ENCODE peak calls at places on chromosomes 4 and X, in seven cellular contexts. Z, D, N, B, F, K and J are unnamed samples.

GRCh38 chr4:88823058-88823919 is 125.7 kb upstream of the NAP1L5 start:
- DNase-seq in D (peak), K (no peak), N (peak), F (peak), B (peak), Z (peak), J (peak)

GRCh38 chrX:36431819-36432218 is 512.3 kb downstream of the CFAP47 start:
- DNase-seq in B (no peak), K (no peak), N (peak), Z (no peak), D (no peak), F (no peak), J (no peak)

GRCh38 chrX:63404332-63404731 is 53.2 kb upstream of the SPIN4 start:
- DNase-seq in D (no peak), B (no peak), N (no peak), F (no peak), K (no peak), Z (no peak), J (no peak)

GRCh38 chrX:35841872-35842271 is 43.7 kb downstream of the MAGEB16 start:
- DNase-seq in B (no peak), K (no peak), D (no peak), N (no peak), F (no peak), Z (no peak), J (no peak)

GRCh38 chr4:67465032-67465762 is 80.1 kb downstream of the CENPC start:
- DNase-seq in K (no peak), F (no peak), D (no peak), B (no peak), Z (no peak), N (peak), J (no peak)

GRCh38 chr4:26081795-26082498 is 167.9 kb downstream of the SMIM20 start:
- DNase-seq in F (peak), Z (no peak), B (no peak), K (peak), D (no peak), N (peak), J (peak)

GRCh38 chr4:2297606-2298517 is 36.0 kb upstream of the MXD4 start:
- DNase-seq in D (no peak), Z (no peak), F (no peak), B (no peak), K (peak), N (no peak), J (no peak)

GRCh38 chrX:119230850-119231249 is 5.2 kb upstream of the PGRMC1 start:
- DNase-seq in N (no peak), D (no peak), K (no peak), F (no peak), B (no peak), Z (no peak), J (no peak)

GRCh38 chr4:81085979-81086378 is 55.5 kb downstream of the BMP3 start:
- DNase-seq in K (no peak), D (no peak), F (no peak), B (no peak), N (no peak), Z (no peak), J (no peak)

GRCh38 chr4:153530284-153530995 is 64.3 kb downstream of the TMEM131L start:
- DNase-seq in N (no peak), Z (no peak), B (no peak), K (no peak), D (no peak), F (peak), J (no peak)

GRCh38 chrX:123731987-123732678 is 719 bp downstream of the THOC2 start:
- DNase-seq in D (no peak), B (no peak), K (no peak), N (peak), Z (peak), F (no peak), J (peak)

GRCh38 chr4:107862658-107863057 is 37.9 kb downstream of the SGMS2 start:
- DNase-seq in F (peak), B (no peak), K (no peak), N (peak), D (no peak), Z (no peak), J (no peak)

GRCh38 chr4:28621541-28621940 is 1760.9 kb downstream of the STIM2 start:
- DNase-seq in D (no peak), Z (no peak), F (no peak), N (peak), K (no peak), B (no peak), J (no peak)

GRCh38 chr4:123102897-123103489 is 180.6 kb upstream of the NUDT6 start:
- DNase-seq in B (no peak), Z (no peak), F (peak), N (peak), D (no peak), K (peak), J (peak)

GRCh38 chr4:146329042-146329716 is 114.8 kb downstream of the REELD1 start:
- DNase-seq in N (peak), D (no peak), F (peak), K (no peak), Z (no peak), B (no peak), J (no peak)

GRCh38 chrX:7965436-7965835 is 38.2 kb upstream of the PNPLA4 start:
- DNase-seq in N (no peak), B (no peak), K (no peak), F (no peak), D (no peak), Z (no peak), J (no peak)

GRCh38 chrX:144586756-144587155 is 660.5 kb upstream of the SPANXN1 start:
- DNase-seq in F (no peak), D (no peak), B (no peak), K (no peak), Z (no peak), N (no peak), J (no peak)

GRCh38 chr4:139030614-139031235 is 15.1 kb downstream of the NOCT start:
- DNase-seq in F (peak), B (no peak), K (peak), Z (peak), N (peak), D (peak), J (peak)

GRCh38 chrX:54358424-54359211 is 772 bp upstream of the WNK3 start:
- DNase-seq in F (peak), K (no peak), Z (peak), D (no peak), N (peak), B (no peak), J (no peak)

GRCh38 chr4:140237616-140238352 is 83.8 kb upstream of the MAML3 start:
- DNase-seq in F (peak), B (peak), K (peak), N (peak), Z (peak), D (no peak), J (no peak)

GRCh38 chr4:110163327-110164070 is 34.9 kb downstream of the ELOVL6 start:
- DNase-seq in F (no peak), K (no peak), D (no peak), B (no peak), N (peak), Z (no peak), J (no peak)

GRCh38 chr4:10656988-10657387 is 27.6 kb downstream of the CLNK start:
- DNase-seq in B (no peak), K (no peak), Z (no peak), D (no peak), F (peak), N (peak), J (no peak)

GRCh38 chr4:154590329-154591006 is at the start of gene FGA:
- DNase-seq in N (no peak), B (no peak), K (no peak), D (no peak), Z (no peak), F (no peak), J (no peak)

GRCh38 chrX:103405009-103405333 is 28.6 kb downstream of the BEX3 start:
- DNase-seq in B (no peak), Z (no peak), F (no peak), D (no peak), N (no peak), K (no peak), J (no peak)

GRCh38 chr4:146634825-146635224 is 3.9 kb upstream of the POU4F2 start:
- DNase-seq in B (no peak), D (no peak), K (no peak), N (no peak), F (no peak), Z (no peak), J (no peak)

GRCh38 chr4:128354205-128354821 is 66.7 kb upstream of the PGRMC2 start:
- DNase-seq in B (no peak), Z (no peak), D (no peak), K (no peak), N (peak), F (peak), J (no peak)

GRCh38 chr4:168856312-168856711 is 153.7 kb downstream of the CBR4 start:
- DNase-seq in B (no peak), D (no peak), N (peak), Z (no peak), K (no peak), F (no peak), J (no peak)

GRCh38 chrX:131084145-131084544 is 26.0 kb downstream of the ARHGAP36 start:
- DNase-seq in D (no peak), F (no peak), B (no peak), Z (no peak), K (no peak), N (no peak), J (peak)

GRCh38 chr4:80713409-80713808 is 317.1 kb upstream of the BMP3 start:
- DNase-seq in K (no peak), B (no peak), D (no peak), Z (no peak), F (no peak), N (no peak), J (no peak)

GRCh38 chr4:5964030-5964429 is 54.2 kb downstream of the C4orf50 start:
- DNase-seq in D (no peak), K (no peak), N (no peak), Z (no peak), F (no peak), B (no peak), J (no peak)

GRCh38 chrX:112083624-112084326 is 1.2 kb upstream of the TRPC5 start:
- DNase-seq in B (no peak), N (no peak), F (no peak), Z (no peak), K (no peak), D (no peak), J (no peak)

GRCh38 chrX:12777670-12778069 is 13.5 kb upstream of the PRPS2 start:
- DNase-seq in N (no peak), D (no peak), B (no peak), Z (no peak), K (no peak), F (no peak), J (no peak)

GRCh38 chr4:188993871-188994270 is 854.6 kb downstream of the TRIML1 start:
- DNase-seq in K (no peak), N (no peak), F (no peak), D (no peak), B (no peak), Z (no peak), J (no peak)

GRCh38 chr4:10057023-10057395 is 35.7 kb upstream of the SLC2A9 start:
- DNase-seq in D (no peak), Z (no peak), N (no peak), K (no peak), F (no peak), B (no peak), J (no peak)

GRCh38 chr4:183808102-183808466 is 97.0 kb upstream of the STOX2 start:
- DNase-seq in K (no peak), D (no peak), N (no peak), B (no peak), Z (peak), F (no peak), J (no peak)

GRCh38 chrX:130082244-130083106 is 27.8 kb downstream of the ELF4 start:
- DNase-seq in D (no peak), B (no peak), Z (no peak), K (peak), N (no peak), F (no peak), J (peak)

GRCh38 chr4:126223784-126224407 is 909.1 kb downstream of the FAT4 start:
- DNase-seq in N (peak), B (no peak), K (no peak), D (no peak), F (peak), Z (no peak), J (no peak)

GRCh38 chr4:19386786-19387185 is 864.9 kb upstream of the SLIT2 start:
- DNase-seq in F (no peak), Z (no peak), D (no peak), B (no peak), K (no peak), N (no peak), J (no peak)

GRCh38 chr4:147933316-147933715 is 201.4 kb downstream of the ARHGAP10 start:
- DNase-seq in K (peak), F (peak), N (peak), D (no peak), Z (peak), B (no peak), J (no peak)

GRCh38 chr4:147928400-147928799 is 196.5 kb downstream of the ARHGAP10 start:
- DNase-seq in D (no peak), B (no peak), F (peak), N (peak), K (no peak), Z (no peak), J (no peak)

GRCh38 chr4:147938481-147938880 is 206.6 kb downstream of the ARHGAP10 start:
- DNase-seq in Z (no peak), N (no peak), K (no peak), D (no peak), F (no peak), B (no peak), J (no peak)

GRCh38 chr4:147933779-147934178 is 201.9 kb downstream of the ARHGAP10 start:
- DNase-seq in K (no peak), F (no peak), B (no peak), D (no peak), N (no peak), Z (no peak), J (no peak)
- TF ChIP-seq CTCF in K (no peak), F (no peak), B (no peak), D (no peak), N (no peak), Z (no peak), J (no peak)

GRCh38 chrX:153928846-153929245 is 2.8 kb upstream of the ARHGAP4 start:
- DNase-seq in Z (no peak), K (no peak), B (no peak), F (no peak), N (no peak), D (no peak), J (no peak)

GRCh38 chrX:153927686-153927935 is 1.5 kb upstream of the ARHGAP4 start:
- DNase-seq in N (no peak), B (no peak), K (no peak), Z (no peak), F (no peak), D (no peak), J (no peak)

GRCh38 chrX:153926863-153927685 is 1.0 kb upstream of the ARHGAP4 start:
- DNase-seq in Z (no peak), D (peak), N (peak), B (peak), F (peak), K (peak), J (peak)

GRCh38 chrX:153929576-153929975 is 3.5 kb upstream of the ARHGAP4 start:
- DNase-seq in K (no peak), B (no peak), F (no peak), N (no peak), D (no peak), Z (no peak), J (no peak)

GRCh38 chrX:153927936-153928760 is 2.1 kb upstream of the ARHGAP4 start:
- DNase-seq in F (peak), Z (peak), B (peak), D (peak), K (peak), N (peak), J (peak)
- TF ChIP-seq CTCF in F (no peak), Z (no peak), B (peak), D (no peak), K (no peak), N (no peak), J (peak)

DNA sequence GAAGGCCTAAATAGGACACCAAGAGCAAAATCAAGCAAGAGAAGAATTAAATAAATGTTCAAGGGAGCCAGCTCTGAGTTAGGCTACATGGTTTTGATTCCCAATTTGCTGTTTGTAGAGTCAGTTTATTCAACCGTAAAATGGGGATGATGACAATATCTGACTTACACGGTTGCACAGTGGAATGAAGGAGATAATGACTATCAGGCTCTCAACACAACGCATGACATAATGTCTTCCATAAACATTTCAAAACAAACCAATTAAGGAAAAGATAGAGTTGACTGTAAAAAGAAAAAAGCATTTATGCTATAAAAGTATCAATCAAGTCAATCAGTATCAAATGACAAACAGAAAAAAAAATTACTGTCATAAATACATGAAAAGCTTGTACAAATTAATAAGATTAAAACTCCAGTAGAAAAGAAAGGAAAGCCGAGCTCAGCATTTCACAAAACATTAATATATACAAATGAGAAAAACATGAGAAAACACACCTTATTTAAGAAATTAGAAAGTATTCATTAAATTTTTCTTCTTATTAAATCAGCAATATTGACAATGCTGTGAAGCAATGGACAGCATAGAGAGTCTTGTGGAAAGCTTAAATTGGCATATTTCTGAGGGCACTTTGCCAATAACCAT is 179.0 kb downstream of the SCFD2 start:
- DNase-seq in K (no peak), Z (no peak), N (no peak), D (no peak), F (no peak), B (no peak), J (no peak)
- TF ChIP-seq CTCF in K (no peak), Z (no peak), N (no peak), D (no peak), F (no peak), B (no peak), J (no peak)

DNA sequence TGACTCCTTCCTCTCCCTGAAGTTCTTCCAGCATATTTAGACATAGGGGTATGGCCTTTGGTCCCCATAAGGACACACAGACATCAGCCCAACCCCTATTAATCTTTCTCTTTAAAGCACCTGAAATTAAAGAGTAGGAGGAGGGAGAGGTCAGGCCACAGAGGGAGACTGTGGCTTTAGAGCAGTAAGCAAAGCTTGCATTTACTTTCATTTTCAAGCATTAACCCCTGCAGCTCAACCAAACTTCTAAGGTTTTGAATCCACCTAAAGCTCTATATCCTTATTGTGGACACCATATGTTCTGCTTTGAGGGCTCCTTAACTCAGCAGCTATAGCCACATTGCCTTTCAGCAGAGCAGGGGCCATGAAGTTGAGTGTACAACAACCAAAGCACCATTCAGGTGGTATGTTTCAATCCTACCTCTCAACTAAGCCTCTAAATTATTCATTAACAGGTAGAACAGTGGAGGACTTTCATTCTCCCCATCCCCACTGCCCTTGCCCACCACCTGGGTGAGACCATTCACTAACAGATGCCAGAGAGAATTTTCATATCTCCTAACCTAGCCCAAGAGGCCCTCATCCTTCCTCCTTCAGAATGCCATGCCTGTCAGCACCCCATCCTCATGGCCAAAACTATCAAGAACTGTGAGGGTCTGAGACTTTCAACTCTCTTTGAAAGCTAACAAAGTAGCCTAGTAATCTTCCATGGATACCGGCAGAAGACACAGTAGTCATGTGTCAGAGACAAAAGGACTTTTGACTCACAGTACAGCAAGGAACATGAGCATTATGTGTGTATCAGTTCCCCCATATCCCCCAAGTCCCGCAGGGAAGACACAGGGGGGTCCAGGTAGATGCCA is 20.8 kb downstream of the LIN54 start:
- DNase-seq in Z (no peak), D (peak), F (peak), N (peak), K (no peak), B (no peak), J (peak)
- TF ChIP-seq CTCF in Z (no peak), D (no peak), F (no peak), N (no peak), K (no peak), B (no peak), J (no peak)

DNA sequence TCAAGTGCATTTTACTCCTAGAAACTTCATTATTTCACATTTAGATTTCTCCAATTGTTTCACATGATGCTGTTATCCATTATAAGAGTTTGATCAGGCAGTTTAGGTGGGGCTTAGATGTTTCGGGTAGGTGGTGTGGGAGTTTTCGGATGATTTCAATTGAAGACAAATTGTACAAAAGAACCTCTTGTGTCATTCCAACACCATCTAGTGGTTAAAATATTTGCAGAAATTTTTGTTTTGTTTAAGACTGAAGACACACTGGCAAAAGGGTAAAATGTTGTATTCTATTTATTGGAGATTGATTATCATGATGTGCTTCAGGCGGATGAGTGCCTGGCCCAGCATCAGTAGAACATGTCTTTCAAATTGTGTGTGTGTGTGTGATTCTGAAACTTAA is 212.7 kb downstream of the SH3BGRL start:
- DNase-seq in Z (no peak), D (no peak), N (no peak), B (no peak), F (no peak), K (no peak), J (no peak)
- TF ChIP-seq CTCF in Z (no peak), D (no peak), N (peak), B (no peak), F (no peak), K (peak), J (no peak)